ENCODE peak calls at places on chromosomes 2 and 18, in five cellular contexts. H, Y, J, O and A are unnamed samples.
A peak's percentile ranks its signal among the peaks of the same experiment; 100 is the strongest.

GRCh38 chr2:237860273-237860935 is 981 bp downstream of the RAMP1 start:
- DNase-seq in O (peak; percentile 23), H (no peak), J (no peak), Y (no peak), A (no peak)

GRCh38 chr2:193240752-193241151 is 1046.0 kb upstream of the TMEFF2 start:
- DNase-seq in O (no peak), Y (peak; percentile 7), H (no peak), J (no peak), A (peak; percentile 7)

GRCh38 chr2:208250401-208250800 is 4.5 kb downstream of the IDH1 start:
- DNase-seq in Y (peak; percentile 78), O (no peak), J (no peak), H (peak; percentile 68), A (peak; percentile 29)

GRCh38 chr2:66021296-66021695 is 413.6 kb upstream of the MEIS1 start:
- DNase-seq in Y (no peak), O (no peak), J (no peak), H (no peak), A (no peak)

GRCh38 chr2:202171246-202171833 is 67.1 kb downstream of the SUMO1 start:
- DNase-seq in O (no peak), Y (peak; percentile 61), H (no peak), J (no peak), A (peak; percentile 50)

GRCh38 chr18:48200631-48201336 is 208.4 kb downstream of the ZBTB7C start:
- DNase-seq in Y (no peak), O (no peak), H (no peak), J (no peak), A (no peak)

GRCh38 chr2:72921866-72922265 is 4.5 kb downstream of the EMX1 start:
- DNase-seq in Y (no peak), O (no peak), J (no peak), H (no peak), A (no peak)

GRCh38 chr18:49237031-49237430 is 223.4 kb downstream of the DYM start:
- DNase-seq in J (no peak), Y (no peak), H (no peak), O (no peak), A (no peak)

GRCh38 chr2:225894240-225894980 is 494.9 kb downstream of the NYAP2 start:
- DNase-seq in Y (peak; percentile 84), J (no peak), O (no peak), H (no peak), A (peak; percentile 81)

GRCh38 chr2:55618025-55618648 is 715 bp upstream of the PPP4R3B start:
- DNase-seq in H (peak; percentile 40), O (no peak), J (no peak), Y (peak; percentile 61), A (peak; percentile 52)

GRCh38 chr2:26561376-26561775 is 79.8 kb downstream of the CIB4 start:
- DNase-seq in O (no peak), J (no peak), Y (no peak), H (no peak), A (no peak)

GRCh38 chr2:101204400-101205095 is 48.1 kb upstream of the CNOT11 start:
- DNase-seq in Y (peak; percentile 34), O (no peak), H (no peak), J (no peak), A (peak; percentile 18)

GRCh38 chr2:36650031-36650430 is 46.5 kb upstream of the VIT start:
- DNase-seq in O (peak; percentile 25), J (no peak), H (peak; percentile 94), Y (peak; percentile 91), A (peak; percentile 77)

GRCh38 chr2:2184549-2185249 is 146.4 kb downstream of the MYT1L start:
- DNase-seq in H (no peak), Y (no peak), O (no peak), J (no peak), A (no peak)

GRCh38 chr2:225512873-225513580 is 113.5 kb downstream of the NYAP2 start:
- DNase-seq in Y (peak; percentile 6), J (no peak), O (no peak), H (peak; percentile 47), A (peak; percentile 70)

GRCh38 chr18:48825101-48825745 is 125.5 kb downstream of the SMAD7 start:
- DNase-seq in H (no peak), O (no peak), J (no peak), Y (peak; percentile 89), A (no peak)

GRCh38 chr2:197191177-197191947 is 119.2 kb downstream of the ANKRD44 start:
- DNase-seq in Y (peak; percentile 52), H (peak; percentile 44), J (no peak), O (no peak), A (peak; percentile 50)

GRCh38 chr2:182784777-182785176 is 68.7 kb downstream of the DNAJC10 start:
- DNase-seq in Y (peak; percentile 48), O (no peak), J (no peak), H (peak; percentile 46), A (peak; percentile 60)

GRCh38 chr2:24576146-24576545 is 85.1 kb downstream of the NCOA1 start:
- DNase-seq in H (no peak), O (no peak), Y (no peak), J (no peak), A (no peak)

GRCh38 chr2:33848486-33848885 is 249.4 kb upstream of the FAM98A start:
- DNase-seq in J (no peak), O (no peak), Y (peak; percentile 85), H (no peak), A (peak; percentile 0)

GRCh38 chr2:28101123-28101522 is 210.6 kb downstream of the BABAM2 start:
- DNase-seq in O (no peak), H (no peak), Y (peak; percentile 37), J (no peak), A (no peak)

GRCh38 chr2:202488671-202489070 is 112.5 kb downstream of the BMPR2 start:
- DNase-seq in Y (no peak), J (no peak), H (no peak), O (no peak), A (no peak)

GRCh38 chr2:171893196-171893823 is 734 bp downstream of the SLC25A12 start:
- DNase-seq in H (no peak), J (no peak), O (no peak), Y (peak; percentile 47), A (no peak)

GRCh38 chr2:27162151-27163121 is 13.6 kb downstream of the TCF23 start:
- DNase-seq in Y (peak; percentile 37), H (peak; percentile 49), J (no peak), O (no peak), A (peak; percentile 19)

GRCh38 chr18:906416-907170 is 1.9 kb downstream of the ADCYAP1 start:
- DNase-seq in Y (peak; percentile 3), H (no peak), O (no peak), J (no peak), A (no peak)

GRCh38 chr2:97675714-97676113 is 6.2 kb downstream of the C2orf92 start:
- DNase-seq in J (no peak), O (no peak), Y (no peak), H (no peak), A (no peak)

GRCh38 chr2:119820275-119820674 is 60.6 kb downstream of the PTPN4 start:
- DNase-seq in O (no peak), J (no peak), Y (peak; percentile 80), H (no peak), A (peak; percentile 88)

GRCh38 chr2:233288663-233289062 is 19.0 kb upstream of the SAG start:
- DNase-seq in Y (no peak), J (no peak), O (no peak), H (no peak), A (peak; percentile 24)

GRCh38 chr2:111118455-111119003 is 2.2 kb upstream of the BCL2L11 start:
- DNase-seq in O (no peak), H (no peak), J (no peak), Y (no peak), A (no peak)

GRCh38 chr2:86285981-86286380 is 51.4 kb downstream of the REEP1 start:
- DNase-seq in Y (no peak), O (no peak), J (no peak), H (no peak), A (no peak)

GRCh38 chr2:11753886-11754704 is 7.7 kb downstream of the LPIN1 start:
- DNase-seq in O (peak; percentile 47), H (peak; percentile 95), Y (peak; percentile 79), J (peak; percentile 48), A (peak; percentile 62)

GRCh38 chr2:28274911-28275685 is 117.6 kb upstream of the FOSL2 start:
- DNase-seq in O (peak; percentile 24), Y (peak; percentile 88), J (no peak), H (peak; percentile 92), A (peak; percentile 99)

DNA sequence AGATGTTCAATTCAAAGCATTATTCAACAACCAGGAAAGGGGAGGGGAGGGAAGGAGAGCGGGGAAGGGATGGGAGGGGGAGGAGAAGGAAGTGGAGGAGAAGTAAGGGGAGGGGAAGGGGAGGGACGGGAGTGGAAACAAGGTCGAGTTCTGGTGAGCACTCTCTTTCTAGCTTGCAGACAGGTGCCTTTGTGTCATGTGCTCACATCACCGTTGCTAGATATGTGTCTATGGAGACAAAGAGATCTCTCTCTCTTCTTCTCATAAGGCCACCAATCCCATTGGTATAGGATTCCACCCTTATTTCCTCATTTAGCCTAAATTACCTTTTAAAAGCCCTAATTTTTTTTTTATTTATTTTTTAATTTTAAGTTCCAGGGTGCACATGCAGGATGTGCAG is 679.5 kb upstream of the CHAC2 start:
- DNase-seq in H (no peak), J (no peak), Y (no peak), O (no peak), A (no peak)
- H3K36me3 ChIP-seq in H (no peaks in the 10 kb centered on the region), J (no peaks in the 10 kb centered on the region), Y (no peaks in the 10 kb centered on the region), O (no peaks in the 10 kb centered on the region), A (no peaks in the 10 kb centered on the region)

DNA sequence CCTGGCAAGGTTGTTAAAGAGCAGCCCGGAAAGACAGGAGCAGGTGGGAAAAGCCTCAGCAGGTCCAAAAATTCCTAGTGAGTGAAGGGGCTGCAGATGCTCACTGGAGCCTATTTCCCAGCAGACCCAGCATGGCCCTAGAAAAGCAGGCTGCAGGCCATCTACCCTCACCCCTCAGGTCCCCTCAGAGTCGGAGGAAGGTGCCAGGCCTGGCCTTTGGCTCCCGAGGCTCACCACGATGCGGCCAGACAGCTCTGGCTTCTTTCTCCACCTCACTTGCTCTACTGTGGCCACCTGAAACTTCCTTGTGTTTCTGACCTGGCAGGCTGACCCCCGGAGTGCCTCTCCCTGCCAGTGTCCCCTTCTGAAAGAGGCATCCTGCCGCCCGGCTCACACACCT is 375.0 kb upstream of the HS6ST1 start:
- DNase-seq in Y (no peak), J (no peak), O (no peak), H (no peak), A (no peak)
- H3K36me3 ChIP-seq in Y (no peaks in the 10 kb centered on the region), J (no peaks in the 10 kb centered on the region), O (no peaks in the 10 kb centered on the region), H (no peaks in the 10 kb centered on the region), A (no peaks in the 10 kb centered on the region)

DNA sequence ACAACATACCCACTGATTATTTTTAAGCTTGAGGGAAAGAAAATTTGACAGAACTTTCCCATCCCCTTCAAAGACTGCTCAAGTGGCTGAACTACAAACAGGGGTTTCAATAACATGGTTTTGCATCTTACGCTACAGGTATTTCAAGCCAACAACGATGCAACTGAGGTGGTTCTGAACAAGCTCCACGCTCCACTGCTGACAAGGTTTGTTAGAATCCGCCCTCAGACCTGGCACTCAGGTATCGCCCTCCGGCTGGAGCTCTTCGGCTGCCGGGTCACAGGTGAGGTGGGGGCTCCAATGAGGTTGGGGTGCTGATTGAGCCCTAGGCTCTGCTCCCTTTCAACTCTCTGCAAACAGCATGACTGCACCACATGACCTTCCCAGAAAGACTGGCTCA is 58.1 kb downstream of the NRP2 start:
- DNase-seq in H (no peak), Y (no peak), O (no peak), J (no peak), A (no peak)
- H3K36me3 ChIP-seq in H (peaks cover 9% of the 10 kb centered on the region), Y (no peaks in the 10 kb centered on the region), O (peaks cover 13% of the 10 kb centered on the region), J (no peaks in the 10 kb centered on the region), A (peaks cover 48% of the 10 kb centered on the region)

DNA sequence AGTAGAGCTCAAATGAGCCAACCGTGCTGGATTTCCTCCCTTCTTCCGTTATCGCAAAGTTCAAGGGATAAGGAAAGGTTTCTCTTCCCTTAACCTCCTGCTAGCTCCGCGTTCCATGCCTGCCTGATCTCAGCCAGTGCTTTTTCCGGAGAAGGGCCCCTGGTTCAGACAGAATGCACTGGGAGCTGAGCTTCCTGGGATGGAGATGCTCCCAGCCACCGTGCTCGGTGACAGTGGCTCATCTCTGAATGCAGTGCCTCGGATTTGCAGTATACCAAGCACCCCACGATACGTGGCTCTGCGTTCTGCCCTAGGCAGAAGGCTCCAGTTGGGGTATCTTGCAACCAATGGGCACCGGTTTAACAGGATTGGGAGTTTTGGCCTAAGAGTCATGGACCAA is 809 bp downstream of the CNTNAP5 start:
- DNase-seq in H (no peak), Y (no peak), J (no peak), O (no peak), A (no peak)
- H3K36me3 ChIP-seq in H (no peaks in the 10 kb centered on the region), Y (no peaks in the 10 kb centered on the region), J (no peaks in the 10 kb centered on the region), O (no peaks in the 10 kb centered on the region), A (no peaks in the 10 kb centered on the region)